ENCODE peak calls at places on chromosomes 1 and 21, in seven cellular contexts. I is renal cortical epithelial cell, M is KBM-7, E is T follicular helper cell, C is amniotic stem cell, S is HAP-1, G is RPMI7951. F is an unnamed sample.

GRCh38 chr1:30782361-30783243 is 25.0 kb upstream of the LAPTM5 start:
- DNase-seq in E (peak; percentile 62), G (no peak), S (peak; percentile 89), M (peak; percentile 66), C (peak; percentile 31), I (no peak), F (peak; percentile 60)

GRCh38 chr1:173717238-173717637 is 2.5 kb downstream of the KLHL20 start:
- DNase-seq in S (no peak), G (no peak), E (no peak), C (no peak), M (no peak), I (peak; percentile 77), F (no peak)

GRCh38 chr1:211711313-211711712 is 35.9 kb upstream of the NEK2 start:
- DNase-seq in E (no peak), G (peak; percentile 47), C (no peak), M (no peak), I (no peak), S (no peak), F (no peak)

GRCh38 chr1:50917796-50918137 is 42.3 kb downstream of the FAF1 start:
- DNase-seq in E (no peak), S (no peak), I (no peak), M (no peak), C (no peak), G (no peak), F (no peak)

GRCh38 chr1:20723159-20723536 is 5.3 kb upstream of the KIF17 start:
- DNase-seq in E (no peak), G (no peak), C (no peak), S (no peak), I (no peak), M (no peak), F (no peak)

GRCh38 chr1:64864018-64864945 is 102.1 kb downstream of the JAK1 start:
- DNase-seq in G (peak; percentile 9), C (no peak), S (no peak), I (peak; percentile 68), M (peak; percentile 99), E (no peak), F (peak; percentile 16)

GRCh38 chr1:35708179-35708891 is 10.3 kb downstream of the C1orf216 start:
- DNase-seq in S (peak; percentile 46), M (no peak), E (no peak), I (no peak), C (no peak), G (peak; percentile 8), F (no peak)

GRCh38 chr1:47113178-47113577 is 24.1 kb upstream of the CYP4A22 start:
- DNase-seq in C (no peak), I (no peak), S (no peak), E (no peak), M (no peak), G (no peak), F (no peak)

GRCh38 chr1:116919802-116920201 is 10.1 kb downstream of the PTGFRN start:
- DNase-seq in G (peak; percentile 37), I (no peak), S (peak; percentile 28), C (no peak), M (no peak), E (no peak), F (no peak)

GRCh38 chr1:20739225-20739624 is 6.7 kb upstream of the SH2D5 start:
- DNase-seq in M (no peak), I (no peak), S (no peak), E (no peak), G (no peak), C (no peak), F (no peak)

GRCh38 chr1:220076861-220077762 is 12.5 kb downstream of the BPNT1 start:
- DNase-seq in C (no peak), E (no peak), G (no peak), M (no peak), S (no peak), I (no peak), F (no peak)

GRCh38 chr21:36661511-36662309 is 37.2 kb upstream of the SIM2 start:
- DNase-seq in G (peak; percentile 30), C (no peak), M (peak; percentile 34), E (no peak), S (peak; percentile 72), I (no peak), F (no peak)

GRCh38 chr1:206660136-206660535 is 24.6 kb upstream of the MAPKAPK2 start:
- DNase-seq in M (no peak), G (no peak), C (no peak), I (no peak), E (no peak), S (no peak), F (no peak)

GRCh38 chr1:41547336-41547735 is 62.9 kb upstream of the EDN2 start:
- DNase-seq in G (no peak), I (no peak), E (no peak), S (no peak), C (no peak), M (no peak), F (no peak)

GRCh38 chr1:81873946-81874345 is 73.2 kb downstream of the ADGRL2 start:
- DNase-seq in E (no peak), M (no peak), G (no peak), S (no peak), I (peak; percentile 34), C (no peak), F (no peak)

GRCh38 chr1:155889566-155889965 is 21.6 kb downstream of the RIT1 start:
- DNase-seq in E (no peak), G (no peak), I (no peak), M (no peak), C (no peak), S (no peak), F (no peak)

GRCh38 chr1:87249803-87250202 is 78.9 kb upstream of the LMO4 start:
- DNase-seq in E (no peak), I (peak; percentile 64), M (no peak), C (no peak), G (no peak), S (no peak), F (no peak)

GRCh38 chr1:245118066-245118465 is 36.7 kb upstream of the KIF26B start:
- DNase-seq in G (no peak), M (no peak), I (no peak), S (no peak), E (no peak), C (no peak), F (no peak)

GRCh38 chr1:201656670-201657032 is 117.7 kb downstream of the NAV1 start:
- DNase-seq in M (no peak), S (no peak), I (no peak), G (peak; percentile 91), C (no peak), E (no peak), F (no peak)

GRCh38 chr1:161907266-161907665 is 116.4 kb downstream of the OLFML2B start:
- DNase-seq in G (no peak), S (no peak), M (no peak), I (no peak), C (no peak), E (no peak), F (no peak)

GRCh38 chr1:8352471-8352845 is 34.5 kb downstream of the SLC45A1 start:
- DNase-seq in I (no peak), G (no peak), C (no peak), M (no peak), S (no peak), E (no peak), F (no peak)

GRCh38 chr21:36915701-36916075 is 50.8 kb downstream of the HLCS start:
- DNase-seq in I (no peak), C (no peak), M (no peak), E (no peak), S (no peak), G (no peak), F (no peak)

GRCh38 chr1:21657456-21658190 is 11.5 kb downstream of the RAP1GAP start:
- DNase-seq in C (no peak), M (no peak), I (no peak), G (no peak), S (no peak), E (no peak), F (no peak)

GRCh38 chr1:57850572-57850971 is 426.7 kb upstream of the DAB1 start:
- DNase-seq in C (no peak), E (no peak), M (no peak), G (peak; percentile 3), I (no peak), S (no peak), F (no peak)

GRCh38 chr1:115400891-115401290 is 62.8 kb upstream of the NGF start:
- DNase-seq in E (no peak), I (no peak), M (no peak), C (no peak), G (no peak), S (no peak), F (no peak)

GRCh38 chr1:244830639-244831038 is 4.8 kb upstream of the COX20 start:
- DNase-seq in C (no peak), I (no peak), S (no peak), G (no peak), M (no peak), E (no peak), F (no peak)

GRCh38 chr1:231523816-231524215 is 4.7 kb upstream of the TSNAX start:
- DNase-seq in S (no peak), E (no peak), M (peak; percentile 51), G (no peak), I (no peak), C (no peak), F (no peak)

GRCh38 chr1:236282159-236282716 is 480 bp upstream of the ERO1B start:
- DNase-seq in E (peak; percentile 34), I (no peak), M (no peak), G (no peak), C (no peak), S (no peak), F (no peak)

GRCh38 chr1:39573097-39573465 is 3.5 kb downstream of the PABPC4 start:
- DNase-seq in M (no peak), G (no peak), I (no peak), S (no peak), E (no peak), C (no peak), F (no peak)

GRCh38 chr1:236045771-236046170 is 19.1 kb downstream of the NID1 start:
- DNase-seq in S (no peak), G (no peak), M (no peak), I (no peak), C (no peak), E (no peak), F (no peak)